ENCODE peak calls at places on chromosomes 11 and 22, in seven cellular contexts. One of them, this sample, is unnamed.

GRCh38 chr11:66986178-66986545 is 11.1 kb downstream of the C11orf86 start:
- DNase-seq in GM06990: no peak
- DNase-seq in neural crest cell: no peak
- DNase-seq in ovary: no peak
- DNase-seq in epithelial cell of esophagus: peak
- DNase-seq in CD8-positive, alpha-beta T cell: no peak
- DNase-seq in BE2C: no peak
- DNase-seq in this sample: no peak

GRCh38 chr11:75626692-75627536 is 41.9 kb downstream of the MAP6 start:
- DNase-seq in neural crest cell: no peak
- DNase-seq in epithelial cell of esophagus: no peak
- DNase-seq in GM06990: no peak
- DNase-seq in ovary: no peak
- DNase-seq in CD8-positive, alpha-beta T cell: no peak
- DNase-seq in BE2C: peak
- DNase-seq in this sample: no peak

GRCh38 chr11:8354622-8355417 is 91.1 kb upstream of the LMO1 start:
- DNase-seq in epithelial cell of esophagus: peak
- DNase-seq in ovary: peak
- DNase-seq in BE2C: peak
- DNase-seq in CD8-positive, alpha-beta T cell: no peak
- DNase-seq in GM06990: peak
- DNase-seq in neural crest cell: no peak
- DNase-seq in this sample: no peak

GRCh38 chr11:87022254-87022653 is 15.5 kb upstream of the TMEM135 start:
- DNase-seq in GM06990: no peak
- DNase-seq in ovary: no peak
- DNase-seq in epithelial cell of esophagus: no peak
- DNase-seq in CD8-positive, alpha-beta T cell: no peak
- DNase-seq in neural crest cell: no peak
- DNase-seq in BE2C: no peak
- DNase-seq in this sample: peak

GRCh38 chr11:68295271-68295670 is 17.1 kb upstream of the LRP5 start:
- DNase-seq in neural crest cell: no peak
- DNase-seq in ovary: no peak
- DNase-seq in BE2C: no peak
- DNase-seq in GM06990: no peak
- DNase-seq in epithelial cell of esophagus: no peak
- DNase-seq in CD8-positive, alpha-beta T cell: no peak
- DNase-seq in this sample: no peak

GRCh38 chr11:46724088-46724487 is 5.1 kb downstream of the F2 start:
- DNase-seq in CD8-positive, alpha-beta T cell: no peak
- DNase-seq in GM06990: no peak
- DNase-seq in epithelial cell of esophagus: no peak
- DNase-seq in BE2C: no peak
- DNase-seq in ovary: no peak
- DNase-seq in neural crest cell: no peak
- DNase-seq in this sample: no peak

GRCh38 chr22:28907311-28908008 is 24.1 kb downstream of the ZNRF3 start:
- DNase-seq in neural crest cell: no peak
- DNase-seq in epithelial cell of esophagus: no peak
- DNase-seq in BE2C: peak
- DNase-seq in GM06990: peak
- DNase-seq in ovary: peak
- DNase-seq in CD8-positive, alpha-beta T cell: no peak
- DNase-seq in this sample: peak

GRCh38 chr11:36273110-36273509 is 16.1 kb downstream of the COMMD9 start:
- DNase-seq in neural crest cell: no peak
- DNase-seq in GM06990: no peak
- DNase-seq in BE2C: no peak
- DNase-seq in epithelial cell of esophagus: no peak
- DNase-seq in ovary: no peak
- DNase-seq in CD8-positive, alpha-beta T cell: no peak
- DNase-seq in this sample: no peak

GRCh38 chr22:18122254-18122554 is 11.6 kb downstream of the TUBA8 start:
- DNase-seq in BE2C: no peak
- DNase-seq in neural crest cell: no peak
- DNase-seq in CD8-positive, alpha-beta T cell: no peak
- DNase-seq in epithelial cell of esophagus: no peak
- DNase-seq in GM06990: no peak
- DNase-seq in ovary: no peak
- DNase-seq in this sample: peak

GRCh38 chr22:36644333-36644757 is 59.2 kb downstream of the CACNG2 start:
- DNase-seq in epithelial cell of esophagus: peak
- DNase-seq in ovary: no peak
- DNase-seq in GM06990: no peak
- DNase-seq in neural crest cell: peak
- DNase-seq in CD8-positive, alpha-beta T cell: no peak
- DNase-seq in BE2C: no peak
- DNase-seq in this sample: peak

GRCh38 chr22:41367039-41367679 is 14.6 kb upstream of the TEF start:
- DNase-seq in epithelial cell of esophagus: peak
- DNase-seq in BE2C: peak
- DNase-seq in GM06990: no peak
- DNase-seq in CD8-positive, alpha-beta T cell: no peak
- DNase-seq in neural crest cell: peak
- DNase-seq in ovary: peak
- DNase-seq in this sample: no peak

GRCh38 chr11:60447070-60447469 is 8.6 kb upstream of the MS4A1 start:
- DNase-seq in CD8-positive, alpha-beta T cell: no peak
- DNase-seq in ovary: no peak
- DNase-seq in neural crest cell: no peak
- DNase-seq in BE2C: no peak
- DNase-seq in GM06990: no peak
- DNase-seq in epithelial cell of esophagus: no peak
- DNase-seq in this sample: no peak

GRCh38 chr11:72042059-72042425 is 38.3 kb downstream of the NUMA1 start:
- DNase-seq in ovary: no peak
- DNase-seq in GM06990: no peak
- DNase-seq in epithelial cell of esophagus: no peak
- DNase-seq in CD8-positive, alpha-beta T cell: no peak
- DNase-seq in BE2C: no peak
- DNase-seq in neural crest cell: no peak
- DNase-seq in this sample: no peak

GRCh38 chr11:45774786-45775185 is 30.2 kb upstream of the SLC35C1 start:
- DNase-seq in GM06990: no peak
- DNase-seq in CD8-positive, alpha-beta T cell: no peak
- DNase-seq in ovary: no peak
- DNase-seq in epithelial cell of esophagus: no peak
- DNase-seq in neural crest cell: no peak
- DNase-seq in BE2C: no peak
- DNase-seq in this sample: no peak

GRCh38 chr11:130623909-130624668 is 175.6 kb downstream of the ADAMTS15 start:
- DNase-seq in neural crest cell: no peak
- DNase-seq in GM06990: no peak
- DNase-seq in epithelial cell of esophagus: no peak
- DNase-seq in CD8-positive, alpha-beta T cell: no peak
- DNase-seq in ovary: no peak
- DNase-seq in BE2C: no peak
- DNase-seq in this sample: no peak

DNA sequence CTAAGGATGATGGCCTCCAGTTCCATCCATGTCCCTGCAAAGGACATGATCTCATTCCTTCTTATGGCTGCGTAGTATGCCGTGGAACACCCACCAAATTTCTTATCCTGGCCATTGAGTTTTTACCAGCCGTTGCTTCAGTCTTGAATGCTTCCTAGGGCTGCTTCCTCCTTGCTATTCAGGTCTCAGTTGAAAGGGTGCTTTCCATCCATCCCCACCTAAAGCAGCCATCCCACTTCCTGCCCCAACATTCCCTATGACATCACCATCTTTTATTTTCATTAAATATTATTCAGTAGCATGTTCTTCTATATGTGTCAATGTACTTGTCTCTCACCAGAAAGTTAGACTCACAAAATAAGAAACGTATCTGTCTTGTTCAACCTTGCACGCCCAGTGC is 40.7 kb upstream of the SLN start:
- DNase-seq in epithelial cell of esophagus: no peak
- DNase-seq in ovary: no peak
- DNase-seq in neural crest cell: no peak
- DNase-seq in GM06990: no peak
- DNase-seq in CD8-positive, alpha-beta T cell: no peak
- DNase-seq in BE2C: no peak
- DNase-seq in this sample: no peak
- TF ChIP-seq CTCF in epithelial cell of esophagus: no peak
- TF ChIP-seq CTCF in ovary: no peak
- TF ChIP-seq CTCF in neural crest cell: no peak
- TF ChIP-seq CTCF in GM06990: no peak
- TF ChIP-seq CTCF in CD8-positive, alpha-beta T cell: no peak
- TF ChIP-seq CTCF in BE2C: no peak
- TF ChIP-seq CTCF in this sample: no peak

DNA sequence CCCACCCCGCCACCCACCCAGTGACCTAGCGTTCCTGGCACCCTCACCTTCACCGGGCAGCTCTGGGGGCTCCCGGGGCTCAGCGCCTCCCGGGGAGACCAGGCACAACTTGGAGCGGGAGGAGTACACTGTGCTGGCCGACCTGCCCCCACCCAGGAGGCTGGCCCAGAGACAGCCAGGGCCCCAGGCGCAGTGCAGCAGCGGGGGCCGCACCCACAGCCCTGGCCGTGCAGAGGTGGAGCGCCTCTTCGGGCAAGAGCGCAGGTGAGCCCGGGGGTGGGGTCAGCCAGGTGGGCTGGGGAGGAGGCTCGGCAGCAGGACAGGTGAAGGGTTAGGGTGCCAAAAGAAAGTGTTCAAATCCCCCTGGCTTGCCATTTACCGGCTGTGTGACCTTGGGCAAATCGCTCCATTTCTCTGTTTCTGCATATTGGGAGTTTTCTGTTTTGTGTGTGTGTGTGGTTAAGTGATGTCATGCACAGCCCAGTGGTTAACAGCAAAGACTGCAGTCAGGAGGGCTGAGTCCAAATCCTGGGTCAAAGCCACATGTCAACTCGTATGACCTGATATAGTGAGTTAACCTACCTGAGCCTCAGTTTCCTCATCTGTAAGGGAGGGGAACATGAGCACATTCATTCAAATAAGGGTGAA is 29.5 kb downstream of the TRIOBP start:
- DNase-seq in epithelial cell of esophagus: peak
- DNase-seq in GM06990: no peak
- DNase-seq in ovary: no peak
- DNase-seq in neural crest cell: no peak
- DNase-seq in CD8-positive, alpha-beta T cell: no peak
- DNase-seq in BE2C: no peak
- DNase-seq in this sample: peak
- TF ChIP-seq CTCF in epithelial cell of esophagus: no peak
- TF ChIP-seq CTCF in GM06990: no peak
- TF ChIP-seq CTCF in ovary: peak
- TF ChIP-seq CTCF in neural crest cell: no peak
- TF ChIP-seq CTCF in CD8-positive, alpha-beta T cell: no peak
- TF ChIP-seq CTCF in BE2C: peak
- TF ChIP-seq CTCF in this sample: peak

GRCh38 chr11:128420277-128420676 is 167.1 kb downstream of the ETS1 start:
- DNase-seq in epithelial cell of esophagus: no peak
- DNase-seq in neural crest cell: no peak
- DNase-seq in GM06990: no peak
- DNase-seq in CD8-positive, alpha-beta T cell: no peak
- DNase-seq in ovary: no peak
- DNase-seq in BE2C: peak
- DNase-seq in this sample: no peak

GRCh38 chr11:128419012-128419767 is 168.2 kb downstream of the ETS1 start:
- DNase-seq in GM06990: no peak
- DNase-seq in BE2C: no peak
- DNase-seq in CD8-positive, alpha-beta T cell: no peak
- DNase-seq in neural crest cell: no peak
- DNase-seq in epithelial cell of esophagus: no peak
- DNase-seq in ovary: no peak
- DNase-seq in this sample: no peak

GRCh38 chr11:128416976-128417375 is 170.4 kb downstream of the ETS1 start:
- DNase-seq in epithelial cell of esophagus: no peak
- DNase-seq in ovary: no peak
- DNase-seq in CD8-positive, alpha-beta T cell: no peak
- DNase-seq in neural crest cell: no peak
- DNase-seq in BE2C: no peak
- DNase-seq in GM06990: no peak
- DNase-seq in this sample: no peak

GRCh38 chr11:128415539-128415938 is 171.8 kb downstream of the ETS1 start:
- DNase-seq in neural crest cell: no peak
- DNase-seq in BE2C: no peak
- DNase-seq in CD8-positive, alpha-beta T cell: no peak
- DNase-seq in ovary: no peak
- DNase-seq in GM06990: no peak
- DNase-seq in epithelial cell of esophagus: peak
- DNase-seq in this sample: no peak

GRCh38 chr11:128417607-128418324 is 169.6 kb downstream of the ETS1 start:
- DNase-seq in ovary: no peak
- DNase-seq in BE2C: no peak
- DNase-seq in GM06990: no peak
- DNase-seq in epithelial cell of esophagus: peak
- DNase-seq in CD8-positive, alpha-beta T cell: no peak
- DNase-seq in neural crest cell: no peak
- DNase-seq in this sample: no peak
- TF ChIP-seq CTCF in ovary: no peak
- TF ChIP-seq CTCF in BE2C: no peak
- TF ChIP-seq CTCF in GM06990: no peak
- TF ChIP-seq CTCF in epithelial cell of esophagus: no peak
- TF ChIP-seq CTCF in CD8-positive, alpha-beta T cell: no peak
- TF ChIP-seq CTCF in neural crest cell: no peak
- TF ChIP-seq CTCF in this sample: no peak

GRCh38 chr11:121961228-121961860 is 154.7 kb downstream of the BLID start:
- DNase-seq in GM06990: no peak
- DNase-seq in ovary: no peak
- DNase-seq in epithelial cell of esophagus: no peak
- DNase-seq in CD8-positive, alpha-beta T cell: no peak
- DNase-seq in BE2C: no peak
- DNase-seq in neural crest cell: no peak
- DNase-seq in this sample: no peak

GRCh38 chr11:121967131-121967689 is 148.8 kb downstream of the BLID start:
- DNase-seq in epithelial cell of esophagus: no peak
- DNase-seq in GM06990: no peak
- DNase-seq in ovary: no peak
- DNase-seq in neural crest cell: no peak
- DNase-seq in CD8-positive, alpha-beta T cell: no peak
- DNase-seq in BE2C: no peak
- DNase-seq in this sample: no peak

GRCh38 chr11:121968638-121969037 is 147.4 kb downstream of the BLID start:
- DNase-seq in BE2C: no peak
- DNase-seq in neural crest cell: no peak
- DNase-seq in GM06990: no peak
- DNase-seq in ovary: no peak
- DNase-seq in CD8-positive, alpha-beta T cell: no peak
- DNase-seq in epithelial cell of esophagus: no peak
- DNase-seq in this sample: no peak

GRCh38 chr11:121965330-121965729 is 150.7 kb downstream of the BLID start:
- DNase-seq in CD8-positive, alpha-beta T cell: no peak
- DNase-seq in neural crest cell: no peak
- DNase-seq in epithelial cell of esophagus: peak
- DNase-seq in ovary: peak
- DNase-seq in BE2C: peak
- DNase-seq in GM06990: no peak
- DNase-seq in this sample: no peak

DNA sequence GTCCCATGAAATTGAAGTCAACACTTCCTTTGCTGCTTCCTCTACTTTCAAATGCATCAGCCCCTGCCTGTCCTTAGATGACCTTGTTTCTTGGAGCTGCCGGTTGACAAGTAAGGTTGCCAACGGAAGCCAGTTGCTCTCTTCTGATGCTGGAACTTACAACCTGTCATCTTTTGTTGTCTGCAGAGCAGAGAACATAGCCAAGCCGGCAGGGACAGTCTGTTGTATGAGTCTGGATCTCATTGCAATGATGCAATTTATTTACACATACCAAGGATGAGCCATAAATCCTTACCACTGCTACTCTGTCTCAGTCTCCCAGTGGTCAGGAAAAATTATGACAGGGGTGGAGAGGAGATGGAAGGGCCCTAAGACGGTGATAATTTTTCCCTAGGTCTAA is 151.4 kb downstream of the BLID start:
- DNase-seq in neural crest cell: no peak
- DNase-seq in CD8-positive, alpha-beta T cell: no peak
- DNase-seq in GM06990: no peak
- DNase-seq in epithelial cell of esophagus: peak
- DNase-seq in BE2C: peak
- DNase-seq in ovary: no peak
- DNase-seq in this sample: no peak
- TF ChIP-seq CTCF in neural crest cell: no peak
- TF ChIP-seq CTCF in CD8-positive, alpha-beta T cell: no peak
- TF ChIP-seq CTCF in GM06990: no peak
- TF ChIP-seq CTCF in epithelial cell of esophagus: no peak
- TF ChIP-seq CTCF in BE2C: no peak
- TF ChIP-seq CTCF in ovary: no peak
- TF ChIP-seq CTCF in this sample: no peak

This sample was measured in GM10248.